ENCODE peak calls at places on chromosomes 6 and 20, in six cellular contexts. T is T-helper 17 cell, W is small intestine, L is COR-L47, E is endothelial cell, R is AG10803. H is an unnamed sample.

GRCh38 chr6:167819640-167820039 is 7.1 kb upstream of the AFDN start:
- DNase-seq in E (no peak), T (no peak), W (no peak), R (no peak), L (no peak), H (no peak)

GRCh38 chr20:61516398-61517208 is 264.5 kb downstream of the CDH4 start:
- DNase-seq in L (no peak), E (no peak), W (no peak), T (no peak), R (peak; percentile 44), H (peak; percentile 25)

GRCh38 chr20:63594043-63594561 is 20.1 kb upstream of the HELZ2 start:
- DNase-seq in W (no peak), L (no peak), T (no peak), E (no peak), R (peak; percentile 88), H (peak; percentile 57)

GRCh38 chr6:100001915-100002388 is 7.9 kb upstream of the MCHR2 start:
- DNase-seq in R (peak; percentile 70), T (no peak), L (peak; percentile 47), E (peak; percentile 43), W (peak; percentile 33), H (peak; percentile 20)

GRCh38 chr6:100430962-100431361 is 33.8 kb downstream of the SIM1 start:
- DNase-seq in L (no peak), W (no peak), R (no peak), T (no peak), E (no peak), H (no peak)

GRCh38 chr6:98847767-98848538 is 13.6 kb downstream of the POU3F2 start:
- DNase-seq in L (no peak), E (peak; percentile 36), W (no peak), T (no peak), R (no peak), H (no peak)

GRCh38 chr6:81450180-81450579 is 302.3 kb downstream of the TENT5A start:
- DNase-seq in L (no peak), T (no peak), W (no peak), E (no peak), R (peak; percentile 81), H (peak; percentile 75)

GRCh38 chr20:25494506-25495188 is 87.2 kb downstream of the GINS1 start:
- DNase-seq in T (no peak), W (no peak), L (no peak), R (no peak), E (no peak), H (no peak)

GRCh38 chr20:63024573-63025392 is 18.0 kb upstream of the BHLHE23 start:
- DNase-seq in E (no peak), R (no peak), L (no peak), W (no peak), T (no peak), H (no peak)

GRCh38 chr20:3857405-3857804 is 10.8 kb downstream of the MAVS start:
- DNase-seq in R (no peak), T (no peak), E (no peak), W (peak; percentile 53), L (peak; percentile 92), H (no peak)

GRCh38 chr6:29954272-29954671 is 11.9 kb downstream of the HLA-A start:
- DNase-seq in W (no peak), L (no peak), R (no peak), E (no peak), T (no peak), H (no peak)

GRCh38 chr6:130037207-130037811 is 18.9 kb downstream of the L3MBTL3 start:
- DNase-seq in R (no peak), E (no peak), L (no peak), T (no peak), W (no peak), H (no peak)

GRCh38 chr20:45254867-45255266 is 503 bp upstream of the SLPI start:
- DNase-seq in E (no peak), R (peak; percentile 55), L (no peak), T (no peak), W (no peak), H (peak; percentile 6)